ENCODE peak calls at places on chromosomes 11 and 22, in eight cellular contexts. V is foreskin fibroblast, F is Calu3, N is Kasumi-1, P is astrocyte of the spinal cord, W is D341Med, H is RWPE1, S is cardiac muscle cell. I is an unnamed sample.

GRCh38 chr11:80074837-80075236 is 634.0 kb upstream of the TENM4 start:
- DNase-seq in V (no peak), F (no peak), N (no peak), P (no peak), W (no peak), H (no peak), S (no peak), I (no peak)

GRCh38 chr22:17119481-17120202 is 1.5 kb downstream of the TMEM121B start:
- DNase-seq in V (peak), F (peak), N (no peak), P (no peak), W (peak), H (no peak), S (peak), I (no peak)

GRCh38 chr22:20243545-20244249 is 24.4 kb downstream of the RTN4R start:
- DNase-seq in V (peak), F (peak), N (peak), P (peak), W (peak), H (peak), S (peak), I (peak)

GRCh38 chr22:28882545-28882877 is 861 bp upstream of the ZNRF3 start:
- DNase-seq in V (peak), F (no peak), N (peak), P (peak), W (no peak), H (no peak), S (peak), I (no peak)

GRCh38 chr22:38572065-38572464 is 2.1 kb upstream of the DMC1 start:
- DNase-seq in V (peak), F (peak), N (peak), P (peak), W (peak), H (peak), S (peak), I (peak)

GRCh38 chr11:75445315-75445953 is 12.4 kb upstream of the KLHL35 start:
- DNase-seq in V (peak), F (peak), N (peak), P (peak), W (peak), H (peak), S (peak), I (peak)

GRCh38 chr11:108117746-108118371 is 3.5 kb upstream of the ACAT1 start:
- DNase-seq in V (peak), F (no peak), N (peak), P (peak), W (peak), H (peak), S (peak), I (peak)

GRCh38 chr11:862028-862703 is 19.5 kb downstream of the TSPAN4 start:
- DNase-seq in V (peak), F (peak), N (no peak), P (no peak), W (no peak), H (no peak), S (no peak), I (no peak)

GRCh38 chr11:128716661-128717210 is 22.9 kb downstream of the FLI1 start:
- DNase-seq in V (no peak), F (no peak), N (no peak), P (peak), W (no peak), H (no peak), S (peak), I (no peak)

GRCh38 chr11:113874096-113874919 is 1.1 kb downstream of the USP28 start:
- DNase-seq in V (peak), F (no peak), N (peak), P (peak), W (no peak), H (peak), S (peak), I (peak)